ENCODE peak calls at places on chromosomes 4 and X, in five cellular contexts. O is NCI-H1092, H is WTC11, S is NCI-H524 treated with DMSO at 0.1 percent for 48 hours, X is putamen. F is an unnamed sample.

GRCh38 chr4:71052034-71052433 is 58.6 kb downstream of the DCK start:
- DNase-seq in O (no peak), H (no peak), S (no peak), X (no peak), F (no peak)

GRCh38 chrX:63961964-63962363 is 176.9 kb upstream of the ARHGEF9 start:
- DNase-seq in O (no peak), H (no peak), S (no peak), X (no peak), F (no peak)

GRCh38 chr4:176794151-176794550 is 1.4 kb upstream of the VEGFC start:
- DNase-seq in O (no peak), H (no peak), S (no peak), X (no peak), F (no peak)

GRCh38 chr4:25993564-25994185 is 79.7 kb downstream of the SMIM20 start:
- DNase-seq in O (no peak), H (peak; percentile 96), S (no peak), X (no peak), F (no peak)

GRCh38 chr4:105619193-105619931 is 66.9 kb downstream of the ARHGEF38 start:
- DNase-seq in O (peak; percentile 90), H (no peak), S (no peak), X (peak; percentile 31), F (peak; percentile 60)

GRCh38 chrX:102516314-102516936 is at the start of gene TMSB15A:
- DNase-seq in O (peak; percentile 79), H (peak; percentile 77), S (peak; percentile 18), X (peak; percentile 8), F (peak; percentile 7)

GRCh38 chrX:102768984-102769761 is 48.6 kb downstream of the GPRASP3 start:
- DNase-seq in O (peak; percentile 90), H (peak; percentile 75), S (peak; percentile 31), X (peak; percentile 74), F (peak; percentile 19)

GRCh38 chrX:69031181-69031580 is 134.1 kb downstream of the PJA1 start:
- DNase-seq in O (no peak), H (peak; percentile 43), S (no peak), X (no peak), F (no peak)

GRCh38 chrX:70313503-70313902 is 23.6 kb downstream of the KIF4A start:
- DNase-seq in O (no peak), H (no peak), S (no peak), X (no peak), F (no peak)

GRCh38 chr4:150007512-150007911 is 70.7 kb upstream of the DCLK2 start:
- DNase-seq in O (no peak), H (no peak), S (no peak), X (no peak), F (no peak)

GRCh38 chr4:143437937-143438336 is 75.6 kb upstream of the SMARCA5 start:
- DNase-seq in O (peak; percentile 6), H (no peak), S (peak; percentile 1), X (no peak), F (no peak)

GRCh38 chr4:52869196-52869595 is 7.1 kb downstream of the RASL11B start:
- DNase-seq in O (peak; percentile 57), H (no peak), S (peak; percentile 98), X (peak; percentile 69), F (peak; percentile 72)

GRCh38 chrX:17494231-17494630 is 119.2 kb downstream of the NHS start:
- DNase-seq in O (no peak), H (no peak), S (no peak), X (no peak), F (no peak)

GRCh38 chrX:11429543-11430085 is 136.4 kb downstream of the AMELX start:
- DNase-seq in O (no peak), H (no peak), S (no peak), X (no peak), F (no peak)

GRCh38 chr4:120865985-120866384 is 56.5 kb downstream of the PRDM5 start:
- DNase-seq in O (no peak), H (peak; percentile 12), S (peak; percentile 13), X (no peak), F (no peak)

GRCh38 chr4:39319678-39320077 is 46.5 kb downstream of the RFC1 start:
- DNase-seq in O (no peak), H (no peak), S (no peak), X (no peak), F (no peak)

GRCh38 chrX:54891573-54891972 is 29.1 kb upstream of the TRO start:
- DNase-seq in O (peak; percentile 30), H (no peak), S (no peak), X (peak; percentile 21), F (no peak)

GRCh38 chr4:82419451-82419850 is 10.8 kb downstream of the HNRNPDL start:
- DNase-seq in O (no peak), H (no peak), S (no peak), X (no peak), F (no peak)

GRCh38 chr4:54093609-54094240 is 6.2 kb upstream of the GSX2 start:
- DNase-seq in O (no peak), H (peak; percentile 47), S (no peak), X (no peak), F (no peak)

GRCh38 chr4:30616943-30617646 is 103.1 kb upstream of the PCDH7 start:
- DNase-seq in O (no peak), H (no peak), S (no peak), X (no peak), F (no peak)

GRCh38 chr4:78058591-78059523 is 1.7 kb downstream of the FRAS1 start:
- DNase-seq in O (peak; percentile 30), H (peak; percentile 71), S (no peak), X (peak; percentile 26), F (no peak)

GRCh38 chr4:74623041-74623440 is 171.3 kb downstream of the BTC start:
- DNase-seq in O (no peak), H (no peak), S (peak; percentile 3), X (no peak), F (no peak)

GRCh38 chr4:19803406-19803805 is 448.3 kb upstream of the SLIT2 start:
- DNase-seq in O (no peak), H (no peak), S (no peak), X (no peak), F (no peak)

GRCh38 chr4:162497564-162498167 is 333.9 kb upstream of the FSTL5 start:
- DNase-seq in O (peak; percentile 0), H (no peak), S (no peak), X (peak; percentile 31), F (no peak)

GRCh38 chr4:84325625-84326024 is 173.5 kb downstream of the NKX6-1 start:
- DNase-seq in O (no peak), H (no peak), S (no peak), X (no peak), F (no peak)

GRCh38 chr4:182680196-182680771 is 236.9 kb downstream of the DCTD start:
- DNase-seq in O (no peak), H (no peak), S (no peak), X (no peak), F (no peak)